ENCODE peak calls at places on chromosomes 12 and 14, in four cellular contexts. M is pancreas, Q is progenitor cell of endocrine pancreas, H is ACHN. T is an unnamed sample.

GRCh38 chr14:31990183-31990862 is 86.8 kb upstream of the ARHGAP5 start:
- DNase-seq in M (no peak), H (no peak), Q (no peak), T (no peak)

GRCh38 chr12:22670762-22671161 is 45.8 kb downstream of the ETNK1 start:
- DNase-seq in Q (no peak), M (no peak), H (peak), T (no peak)

GRCh38 chr12:243381-243780 is 19.3 kb downstream of the SLC6A13 start:
- DNase-seq in H (no peak), Q (no peak), M (no peak), T (no peak)

GRCh38 chr12:57242691-57243454 is 8.1 kb downstream of the STAC3 start:
- DNase-seq in M (peak), H (peak), Q (peak), T (peak)

GRCh38 chr12:34400423-34400881 is 378.2 kb downstream of the ALG10 start:
- DNase-seq in M (peak), H (no peak), Q (peak), T (no peak)

GRCh38 chr12:125151284-125151683 is 86.0 kb downstream of the AACS start:
- DNase-seq in H (no peak), M (no peak), Q (no peak), T (no peak)

GRCh38 chr12:98575013-98575412 is 18.5 kb upstream of the SLC25A3 start:
- DNase-seq in Q (no peak), H (no peak), M (no peak), T (no peak)

GRCh38 chr14:55302770-55303472 is 31.7 kb downstream of the FBXO34 start:
- DNase-seq in Q (no peak), H (no peak), M (no peak), T (no peak)

GRCh38 chr12:82425241-82425640 is 66.9 kb downstream of the METTL25 start:
- DNase-seq in Q (no peak), M (no peak), H (peak), T (no peak)

GRCh38 chr12:3170423-3171194 is 93.4 kb downstream of the TSPAN9 start:
- DNase-seq in M (no peak), Q (no peak), H (peak), T (no peak)

T was measured in NCI-H1930.